ENCODE peak calls at places on chromosome 13, in ten cellular contexts. One of them, this sample, is unnamed.

GRCh38 chr13:99303863-99304521 is 3.2 kb downstream of the GPR183 start:
- DNase-seq in hepatocyte: no peak
- DNase-seq in kidney glomerular epithelial cell: no peak
- DNase-seq in stimulated activated CD8-positive, alpha-beta memory T cell treated with anti-CD3 and anti-CD28 coated beads, Interleukin-7, amount 100 ng/mL, for 1 hour: no peak
- DNase-seq in AG10803: no peak
- DNase-seq in stimulated activated CD4-positive, alpha-beta T cell treated with anti-CD3 and anti-CD28 coated beads, Interleukin-4, amount 100 ng/mL, for 48 hours: no peak
- DNase-seq in cardiac septum: no peak
- DNase-seq in activated CD4-positive, CD25-positive, alpha-beta regulatory T cell: no peak
- DNase-seq in CD8-positive, alpha-beta T cell: no peak
- DNase-seq in A673: no peak
- DNase-seq in this sample: no peak

GRCh38 chr13:24203726-24204295 is 43.3 kb downstream of the SPATA13 start:
- DNase-seq in hepatocyte: no peak
- DNase-seq in kidney glomerular epithelial cell: no peak
- DNase-seq in stimulated activated CD8-positive, alpha-beta memory T cell treated with anti-CD3 and anti-CD28 coated beads, Interleukin-7, amount 100 ng/mL, for 1 hour: no peak
- DNase-seq in AG10803: peak
- DNase-seq in stimulated activated CD4-positive, alpha-beta T cell treated with anti-CD3 and anti-CD28 coated beads, Interleukin-4, amount 100 ng/mL, for 48 hours: no peak
- DNase-seq in cardiac septum: no peak
- DNase-seq in activated CD4-positive, CD25-positive, alpha-beta regulatory T cell: no peak
- DNase-seq in CD8-positive, alpha-beta T cell: no peak
- DNase-seq in A673: peak
- DNase-seq in this sample: no peak

GRCh38 chr13:114057131-114058050 is 75.0 kb downstream of the RASA3 start:
- DNase-seq in hepatocyte: no peak
- DNase-seq in kidney glomerular epithelial cell: no peak
- DNase-seq in stimulated activated CD8-positive, alpha-beta memory T cell treated with anti-CD3 and anti-CD28 coated beads, Interleukin-7, amount 100 ng/mL, for 1 hour: no peak
- DNase-seq in AG10803: no peak
- DNase-seq in stimulated activated CD4-positive, alpha-beta T cell treated with anti-CD3 and anti-CD28 coated beads, Interleukin-4, amount 100 ng/mL, for 48 hours: no peak
- DNase-seq in cardiac septum: no peak
- DNase-seq in activated CD4-positive, CD25-positive, alpha-beta regulatory T cell: no peak
- DNase-seq in CD8-positive, alpha-beta T cell: no peak
- DNase-seq in A673: no peak
- DNase-seq in this sample: no peak

GRCh38 chr13:101703838-101704237 is 251.4 kb downstream of the ITGBL1 start:
- DNase-seq in hepatocyte: peak
- DNase-seq in kidney glomerular epithelial cell: no peak
- DNase-seq in stimulated activated CD8-positive, alpha-beta memory T cell treated with anti-CD3 and anti-CD28 coated beads, Interleukin-7, amount 100 ng/mL, for 1 hour: no peak
- DNase-seq in AG10803: no peak
- DNase-seq in stimulated activated CD4-positive, alpha-beta T cell treated with anti-CD3 and anti-CD28 coated beads, Interleukin-4, amount 100 ng/mL, for 48 hours: no peak
- DNase-seq in cardiac septum: no peak
- DNase-seq in activated CD4-positive, CD25-positive, alpha-beta regulatory T cell: no peak
- DNase-seq in CD8-positive, alpha-beta T cell: no peak
- DNase-seq in A673: no peak
- DNase-seq in this sample: no peak

GRCh38 chr13:33352023-33352422 is 66.5 kb upstream of the STARD13 start:
- DNase-seq in hepatocyte: peak
- DNase-seq in kidney glomerular epithelial cell: no peak
- DNase-seq in stimulated activated CD8-positive, alpha-beta memory T cell treated with anti-CD3 and anti-CD28 coated beads, Interleukin-7, amount 100 ng/mL, for 1 hour: no peak
- DNase-seq in AG10803: no peak
- DNase-seq in stimulated activated CD4-positive, alpha-beta T cell treated with anti-CD3 and anti-CD28 coated beads, Interleukin-4, amount 100 ng/mL, for 48 hours: no peak
- DNase-seq in cardiac septum: no peak
- DNase-seq in activated CD4-positive, CD25-positive, alpha-beta regulatory T cell: no peak
- DNase-seq in CD8-positive, alpha-beta T cell: no peak
- DNase-seq in A673: peak
- DNase-seq in this sample: no peak

GRCh38 chr13:35143123-35143522 is 201.1 kb downstream of the NBEA start:
- DNase-seq in hepatocyte: no peak
- DNase-seq in kidney glomerular epithelial cell: no peak
- DNase-seq in stimulated activated CD8-positive, alpha-beta memory T cell treated with anti-CD3 and anti-CD28 coated beads, Interleukin-7, amount 100 ng/mL, for 1 hour: no peak
- DNase-seq in AG10803: peak
- DNase-seq in stimulated activated CD4-positive, alpha-beta T cell treated with anti-CD3 and anti-CD28 coated beads, Interleukin-4, amount 100 ng/mL, for 48 hours: no peak
- DNase-seq in cardiac septum: no peak
- DNase-seq in activated CD4-positive, CD25-positive, alpha-beta regulatory T cell: no peak
- DNase-seq in CD8-positive, alpha-beta T cell: no peak
- DNase-seq in A673: no peak
- DNase-seq in this sample: no peak

GRCh38 chr13:77698211-77699058 is 948 bp downstream of the SLAIN1 start:
- DNase-seq in hepatocyte: peak
- DNase-seq in kidney glomerular epithelial cell: peak
- DNase-seq in stimulated activated CD8-positive, alpha-beta memory T cell treated with anti-CD3 and anti-CD28 coated beads, Interleukin-7, amount 100 ng/mL, for 1 hour: no peak
- DNase-seq in AG10803: peak
- DNase-seq in stimulated activated CD4-positive, alpha-beta T cell treated with anti-CD3 and anti-CD28 coated beads, Interleukin-4, amount 100 ng/mL, for 48 hours: peak
- DNase-seq in cardiac septum: peak
- DNase-seq in activated CD4-positive, CD25-positive, alpha-beta regulatory T cell: peak
- DNase-seq in CD8-positive, alpha-beta T cell: peak
- DNase-seq in A673: peak
- DNase-seq in this sample: peak

GRCh38 chr13:41017153-41017552 is 2.0 kb downstream of the ELF1 start:
- DNase-seq in hepatocyte: peak
- DNase-seq in kidney glomerular epithelial cell: no peak
- DNase-seq in stimulated activated CD8-positive, alpha-beta memory T cell treated with anti-CD3 and anti-CD28 coated beads, Interleukin-7, amount 100 ng/mL, for 1 hour: no peak
- DNase-seq in AG10803: no peak
- DNase-seq in stimulated activated CD4-positive, alpha-beta T cell treated with anti-CD3 and anti-CD28 coated beads, Interleukin-4, amount 100 ng/mL, for 48 hours: no peak
- DNase-seq in cardiac septum: no peak
- DNase-seq in activated CD4-positive, CD25-positive, alpha-beta regulatory T cell: no peak
- DNase-seq in CD8-positive, alpha-beta T cell: no peak
- DNase-seq in A673: no peak
- DNase-seq in this sample: no peak

GRCh38 chr13:39963612-39964011 is 308.1 kb downstream of the COG6 start:
- DNase-seq in hepatocyte: no peak
- DNase-seq in kidney glomerular epithelial cell: no peak
- DNase-seq in stimulated activated CD8-positive, alpha-beta memory T cell treated with anti-CD3 and anti-CD28 coated beads, Interleukin-7, amount 100 ng/mL, for 1 hour: no peak
- DNase-seq in AG10803: no peak
- DNase-seq in stimulated activated CD4-positive, alpha-beta T cell treated with anti-CD3 and anti-CD28 coated beads, Interleukin-4, amount 100 ng/mL, for 48 hours: no peak
- DNase-seq in cardiac septum: no peak
- DNase-seq in activated CD4-positive, CD25-positive, alpha-beta regulatory T cell: no peak
- DNase-seq in CD8-positive, alpha-beta T cell: no peak
- DNase-seq in A673: no peak
- DNase-seq in this sample: no peak

GRCh38 chr13:51803422-51804294 is at the start of gene DHRS12:
- DNase-seq in hepatocyte: peak
- DNase-seq in kidney glomerular epithelial cell: peak
- DNase-seq in stimulated activated CD8-positive, alpha-beta memory T cell treated with anti-CD3 and anti-CD28 coated beads, Interleukin-7, amount 100 ng/mL, for 1 hour: peak
- DNase-seq in AG10803: peak
- DNase-seq in stimulated activated CD4-positive, alpha-beta T cell treated with anti-CD3 and anti-CD28 coated beads, Interleukin-4, amount 100 ng/mL, for 48 hours: peak
- DNase-seq in cardiac septum: peak
- DNase-seq in activated CD4-positive, CD25-positive, alpha-beta regulatory T cell: peak
- DNase-seq in CD8-positive, alpha-beta T cell: peak
- DNase-seq in A673: peak
- DNase-seq in this sample: peak

GRCh38 chr13:43157796-43158195 is 134.4 kb downstream of the DNAJC15 start:
- DNase-seq in hepatocyte: no peak
- DNase-seq in kidney glomerular epithelial cell: no peak
- DNase-seq in stimulated activated CD8-positive, alpha-beta memory T cell treated with anti-CD3 and anti-CD28 coated beads, Interleukin-7, amount 100 ng/mL, for 1 hour: no peak
- DNase-seq in AG10803: peak
- DNase-seq in stimulated activated CD4-positive, alpha-beta T cell treated with anti-CD3 and anti-CD28 coated beads, Interleukin-4, amount 100 ng/mL, for 48 hours: no peak
- DNase-seq in cardiac septum: no peak
- DNase-seq in activated CD4-positive, CD25-positive, alpha-beta regulatory T cell: no peak
- DNase-seq in CD8-positive, alpha-beta T cell: no peak
- DNase-seq in A673: no peak
- DNase-seq in this sample: no peak

GRCh38 chr13:45628094-45628493 is 12.6 kb upstream of the ERICH6B start:
- DNase-seq in hepatocyte: no peak
- DNase-seq in kidney glomerular epithelial cell: no peak
- DNase-seq in stimulated activated CD8-positive, alpha-beta memory T cell treated with anti-CD3 and anti-CD28 coated beads, Interleukin-7, amount 100 ng/mL, for 1 hour: no peak
- DNase-seq in AG10803: no peak
- DNase-seq in stimulated activated CD4-positive, alpha-beta T cell treated with anti-CD3 and anti-CD28 coated beads, Interleukin-4, amount 100 ng/mL, for 48 hours: no peak
- DNase-seq in cardiac septum: no peak
- DNase-seq in activated CD4-positive, CD25-positive, alpha-beta regulatory T cell: no peak
- DNase-seq in CD8-positive, alpha-beta T cell: no peak
- DNase-seq in A673: no peak
- DNase-seq in this sample: no peak

GRCh38 chr13:21606251-21606650 is 2.3 kb upstream of the MICU2 start:
- DNase-seq in hepatocyte: no peak
- DNase-seq in kidney glomerular epithelial cell: no peak
- DNase-seq in stimulated activated CD8-positive, alpha-beta memory T cell treated with anti-CD3 and anti-CD28 coated beads, Interleukin-7, amount 100 ng/mL, for 1 hour: no peak
- DNase-seq in AG10803: no peak
- DNase-seq in stimulated activated CD4-positive, alpha-beta T cell treated with anti-CD3 and anti-CD28 coated beads, Interleukin-4, amount 100 ng/mL, for 48 hours: no peak
- DNase-seq in cardiac septum: no peak
- DNase-seq in activated CD4-positive, CD25-positive, alpha-beta regulatory T cell: no peak
- DNase-seq in CD8-positive, alpha-beta T cell: no peak
- DNase-seq in A673: no peak
- DNase-seq in this sample: no peak

GRCh38 chr13:91305652-91306051 is 41.8 kb upstream of the MIR17HG start:
- DNase-seq in hepatocyte: no peak
- DNase-seq in kidney glomerular epithelial cell: no peak
- DNase-seq in stimulated activated CD8-positive, alpha-beta memory T cell treated with anti-CD3 and anti-CD28 coated beads, Interleukin-7, amount 100 ng/mL, for 1 hour: no peak
- DNase-seq in AG10803: no peak
- DNase-seq in stimulated activated CD4-positive, alpha-beta T cell treated with anti-CD3 and anti-CD28 coated beads, Interleukin-4, amount 100 ng/mL, for 48 hours: no peak
- DNase-seq in cardiac septum: no peak
- DNase-seq in activated CD4-positive, CD25-positive, alpha-beta regulatory T cell: no peak
- DNase-seq in CD8-positive, alpha-beta T cell: no peak
- DNase-seq in A673: no peak
- DNase-seq in this sample: no peak

GRCh38 chr13:113093580-113094409 is 11.8 kb upstream of the F7 start:
- DNase-seq in hepatocyte: no peak
- DNase-seq in kidney glomerular epithelial cell: no peak
- DNase-seq in stimulated activated CD8-positive, alpha-beta memory T cell treated with anti-CD3 and anti-CD28 coated beads, Interleukin-7, amount 100 ng/mL, for 1 hour: no peak
- DNase-seq in AG10803: no peak
- DNase-seq in stimulated activated CD4-positive, alpha-beta T cell treated with anti-CD3 and anti-CD28 coated beads, Interleukin-4, amount 100 ng/mL, for 48 hours: no peak
- DNase-seq in cardiac septum: no peak
- DNase-seq in activated CD4-positive, CD25-positive, alpha-beta regulatory T cell: no peak
- DNase-seq in CD8-positive, alpha-beta T cell: no peak
- DNase-seq in A673: no peak
- DNase-seq in this sample: no peak

GRCh38 chr13:80040977-80041310 is 300.0 kb downstream of the SPRY2 start:
- DNase-seq in hepatocyte: no peak
- DNase-seq in kidney glomerular epithelial cell: no peak
- DNase-seq in stimulated activated CD8-positive, alpha-beta memory T cell treated with anti-CD3 and anti-CD28 coated beads, Interleukin-7, amount 100 ng/mL, for 1 hour: no peak
- DNase-seq in AG10803: no peak
- DNase-seq in stimulated activated CD4-positive, alpha-beta T cell treated with anti-CD3 and anti-CD28 coated beads, Interleukin-4, amount 100 ng/mL, for 48 hours: no peak
- DNase-seq in cardiac septum: no peak
- DNase-seq in activated CD4-positive, CD25-positive, alpha-beta regulatory T cell: no peak
- DNase-seq in CD8-positive, alpha-beta T cell: no peak
- DNase-seq in A673: no peak
- DNase-seq in this sample: no peak

GRCh38 chr13:56332671-56333070 is 808.0 kb upstream of the PRR20A start:
- DNase-seq in hepatocyte: no peak
- DNase-seq in kidney glomerular epithelial cell: no peak
- DNase-seq in stimulated activated CD8-positive, alpha-beta memory T cell treated with anti-CD3 and anti-CD28 coated beads, Interleukin-7, amount 100 ng/mL, for 1 hour: no peak
- DNase-seq in AG10803: no peak
- DNase-seq in stimulated activated CD4-positive, alpha-beta T cell treated with anti-CD3 and anti-CD28 coated beads, Interleukin-4, amount 100 ng/mL, for 48 hours: no peak
- DNase-seq in cardiac septum: no peak
- DNase-seq in activated CD4-positive, CD25-positive, alpha-beta regulatory T cell: no peak
- DNase-seq in CD8-positive, alpha-beta T cell: no peak
- DNase-seq in A673: no peak
- DNase-seq in this sample: no peak

GRCh38 chr13:93318538-93318937 is 91.9 kb downstream of the GPC6 start:
- DNase-seq in hepatocyte: peak
- DNase-seq in kidney glomerular epithelial cell: no peak
- DNase-seq in stimulated activated CD8-positive, alpha-beta memory T cell treated with anti-CD3 and anti-CD28 coated beads, Interleukin-7, amount 100 ng/mL, for 1 hour: no peak
- DNase-seq in AG10803: no peak
- DNase-seq in stimulated activated CD4-positive, alpha-beta T cell treated with anti-CD3 and anti-CD28 coated beads, Interleukin-4, amount 100 ng/mL, for 48 hours: no peak
- DNase-seq in cardiac septum: no peak
- DNase-seq in activated CD4-positive, CD25-positive, alpha-beta regulatory T cell: no peak
- DNase-seq in CD8-positive, alpha-beta T cell: no peak
- DNase-seq in A673: peak
- DNase-seq in this sample: no peak

GRCh38 chr13:105948143-105948542 is 587.3 kb downstream of the EFNB2 start:
- DNase-seq in hepatocyte: no peak
- DNase-seq in kidney glomerular epithelial cell: no peak
- DNase-seq in stimulated activated CD8-positive, alpha-beta memory T cell treated with anti-CD3 and anti-CD28 coated beads, Interleukin-7, amount 100 ng/mL, for 1 hour: no peak
- DNase-seq in AG10803: no peak
- DNase-seq in stimulated activated CD4-positive, alpha-beta T cell treated with anti-CD3 and anti-CD28 coated beads, Interleukin-4, amount 100 ng/mL, for 48 hours: no peak
- DNase-seq in cardiac septum: no peak
- DNase-seq in activated CD4-positive, CD25-positive, alpha-beta regulatory T cell: no peak
- DNase-seq in CD8-positive, alpha-beta T cell: no peak
- DNase-seq in A673: no peak
- DNase-seq in this sample: no peak

GRCh38 chr13:84500016-84500415 is 617.7 kb upstream of the SLITRK1 start:
- DNase-seq in hepatocyte: no peak
- DNase-seq in kidney glomerular epithelial cell: no peak
- DNase-seq in stimulated activated CD8-positive, alpha-beta memory T cell treated with anti-CD3 and anti-CD28 coated beads, Interleukin-7, amount 100 ng/mL, for 1 hour: no peak
- DNase-seq in AG10803: peak
- DNase-seq in stimulated activated CD4-positive, alpha-beta T cell treated with anti-CD3 and anti-CD28 coated beads, Interleukin-4, amount 100 ng/mL, for 48 hours: no peak
- DNase-seq in cardiac septum: no peak
- DNase-seq in activated CD4-positive, CD25-positive, alpha-beta regulatory T cell: no peak
- DNase-seq in CD8-positive, alpha-beta T cell: no peak
- DNase-seq in A673: no peak
- DNase-seq in this sample: no peak

GRCh38 chr13:74555291-74556001 is 421.2 kb upstream of the KLF12 start:
- DNase-seq in hepatocyte: no peak
- DNase-seq in kidney glomerular epithelial cell: no peak
- DNase-seq in stimulated activated CD8-positive, alpha-beta memory T cell treated with anti-CD3 and anti-CD28 coated beads, Interleukin-7, amount 100 ng/mL, for 1 hour: no peak
- DNase-seq in AG10803: peak
- DNase-seq in stimulated activated CD4-positive, alpha-beta T cell treated with anti-CD3 and anti-CD28 coated beads, Interleukin-4, amount 100 ng/mL, for 48 hours: no peak
- DNase-seq in cardiac septum: no peak
- DNase-seq in activated CD4-positive, CD25-positive, alpha-beta regulatory T cell: no peak
- DNase-seq in CD8-positive, alpha-beta T cell: no peak
- DNase-seq in A673: no peak
- DNase-seq in this sample: no peak

GRCh38 chr13:35884211-35884610 is 247.0 kb downstream of the DCLK1 start:
- DNase-seq in hepatocyte: no peak
- DNase-seq in kidney glomerular epithelial cell: no peak
- DNase-seq in stimulated activated CD8-positive, alpha-beta memory T cell treated with anti-CD3 and anti-CD28 coated beads, Interleukin-7, amount 100 ng/mL, for 1 hour: no peak
- DNase-seq in AG10803: peak
- DNase-seq in stimulated activated CD4-positive, alpha-beta T cell treated with anti-CD3 and anti-CD28 coated beads, Interleukin-4, amount 100 ng/mL, for 48 hours: no peak
- DNase-seq in cardiac septum: no peak
- DNase-seq in activated CD4-positive, CD25-positive, alpha-beta regulatory T cell: no peak
- DNase-seq in CD8-positive, alpha-beta T cell: no peak
- DNase-seq in A673: no peak
- DNase-seq in this sample: no peak